ENCODE peak calls at places on chromosome 16, in four cellular contexts. F is tibial artery, D is tibial nerve, T is omental fat pad. A is an unnamed sample.

GRCh38 chr16:78133919-78134318 is 34.5 kb downstream of the WWOX start:
- DNase-seq in F (no peak), D (no peak), T (no peak), A (no peak)

GRCh38 chr16:7025616-7026190 is 306.9 kb upstream of the RBFOX1 start:
- DNase-seq in F (peak), D (peak), T (peak), A (no peak)

GRCh38 chr16:30445408-30446202 is at the start of gene SEPHS2:
- DNase-seq in F (peak), D (peak), T (peak), A (peak)

GRCh38 chr16:53789159-53789558 is 85.2 kb downstream of the FTO start:
- DNase-seq in F (no peak), D (no peak), T (no peak), A (no peak)

GRCh38 chr16:10862432-10862831 is 14.6 kb upstream of the CIITA start:
- DNase-seq in F (peak), D (peak), T (no peak), A (peak)

GRCh38 chr16:52455549-52456277 is 91.2 kb downstream of the TOX3 start:
- DNase-seq in F (no peak), D (no peak), T (no peak), A (no peak)

GRCh38 chr16:54931757-54932660 is 1.3 kb downstream of the IRX5 start:
- DNase-seq in F (no peak), D (no peak), T (no peak), A (no peak)

GRCh38 chr16:65305588-65305987 is 183.7 kb upstream of the CDH11 start:
- DNase-seq in F (no peak), D (no peak), T (no peak), A (no peak)

GRCh38 chr16:57667526-57668258 is 414 bp upstream of the ADGRG3 start:
- DNase-seq in F (no peak), D (no peak), T (no peak), A (peak)

GRCh38 chr16:57889960-57890751 is 80.8 kb downstream of the CNGB1 start:
- DNase-seq in F (peak), D (peak), T (peak), A (no peak)

GRCh38 chr16:84502581-84502980 is 1.9 kb downstream of the MEAK7 start:
- DNase-seq in F (no peak), D (no peak), T (no peak), A (no peak)

GRCh38 chr16:23072084-23072599 is 77.1 kb downstream of the USP31 start:
- DNase-seq in F (peak), D (peak), T (peak), A (no peak)

GRCh38 chr16:1790611-1791255 is 2.8 kb downstream of the IGFALS start:
- DNase-seq in F (no peak), D (no peak), T (no peak), A (peak)

GRCh38 chr16:57677622-57678369 is 9.7 kb downstream of the ADGRG3 start:
- DNase-seq in F (no peak), D (no peak), T (no peak), A (no peak)

GRCh38 chr16:27374231-27374793 is 27.7 kb upstream of the IL21R start:
- DNase-seq in F (no peak), D (no peak), T (no peak), A (no peak)

GRCh38 chr16:57801098-57801855 is 1.0 kb downstream of the KIFC3 start:
- DNase-seq in F (no peak), D (no peak), T (no peak), A (no peak)

DNA sequence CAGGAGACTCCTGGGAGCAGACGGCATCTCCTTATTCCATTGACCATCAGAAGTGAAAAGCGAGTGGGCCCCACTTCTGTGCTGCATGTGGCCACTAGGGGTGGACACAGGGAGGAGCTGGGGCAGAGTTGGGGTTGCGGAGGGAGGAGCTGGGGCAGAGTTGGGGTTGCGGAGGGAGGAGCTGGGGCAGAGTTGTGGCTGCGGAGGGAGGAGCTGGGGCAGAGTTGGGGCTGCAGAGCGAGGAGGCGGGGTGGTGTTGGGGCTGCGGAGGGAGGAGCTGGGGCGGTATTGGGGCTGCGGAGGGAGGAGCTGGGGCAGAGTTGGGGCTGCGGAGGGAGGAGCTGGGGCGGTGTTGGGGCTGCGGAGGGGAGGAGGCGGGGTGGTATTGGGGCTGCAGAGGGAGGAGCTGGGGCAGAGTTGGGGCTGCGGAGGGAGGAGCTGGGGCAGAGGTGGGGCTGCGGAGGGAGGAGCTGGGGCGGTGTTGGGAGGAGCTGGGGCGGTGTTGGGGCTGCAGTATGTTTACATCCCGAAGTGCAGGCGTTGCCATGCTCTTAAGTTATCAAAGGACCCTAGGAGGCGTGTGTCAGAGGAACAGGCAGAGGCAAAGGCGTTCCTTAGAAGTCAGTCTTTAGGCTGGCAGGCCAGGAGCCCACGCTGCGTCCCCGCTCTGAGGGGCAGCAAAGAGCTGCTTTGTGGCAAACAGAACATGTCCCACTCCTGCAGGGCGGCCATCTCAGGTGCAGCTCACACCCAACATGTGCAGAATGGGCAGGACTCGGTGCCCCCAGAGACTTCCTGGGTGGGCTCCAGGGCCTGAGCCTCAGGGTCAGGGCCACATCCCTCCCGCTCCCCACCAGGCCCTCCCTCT is 76.0 kb downstream of the ZNF778 start:
- DNase-seq in F (no peak), D (no peak), T (no peak), A (no peak)
- TF ChIP-seq CTCF in F (no peak), D (no peak), T (no peak), A (no peak)

GRCh38 chr16:81729451-81729850 is 49.6 kb upstream of the PLCG2 start:
- DNase-seq in F (no peak), D (no peak), T (no peak), A (no peak)
- TF ChIP-seq CTCF in F (no peak), D (no peak), T (no peak), A (no peak)

GRCh38 chr16:88549671-88550643 is 20.2 kb upstream of the ZC3H18 start:
- DNase-seq in F (no peak), D (no peak), T (no peak), A (no peak)
- TF ChIP-seq CTCF in F (no peak), D (no peak), T (no peak), A (no peak)

GRCh38 chr16:15608398-15609285 is 34.3 kb downstream of the MARF1 start:
- DNase-seq in F (no peak), D (no peak), T (no peak), A (no peak)
- TF ChIP-seq CTCF in F (no peak), D (no peak), T (no peak), A (no peak)